ENCODE peak calls at places on chromosome 21, in five cellular contexts. A is Caki2, P is nephron progenitor cell, I is right cardiac atrium, R is neural progenitor cell. T is an unnamed sample.

GRCh38 chr21:42146821-42147220 is 72.1 kb upstream of the ABCG1 start:
- DNase-seq in P (no peak), I (no peak), R (no peak), A (no peak), T (peak; percentile 3)

GRCh38 chr21:28487455-28488070 is 505.1 kb downstream of the LTN1 start:
- DNase-seq in A (no peak), I (no peak), P (no peak), R (no peak), T (no peak)

GRCh38 chr21:37758997-37759396 is 157.3 kb downstream of the KCNJ6 start:
- DNase-seq in P (peak; percentile 63), A (peak; percentile 40), R (peak; percentile 70), I (no peak), T (peak; percentile 27)

GRCh38 chr21:41593784-41594138 is 85.8 kb upstream of the TMPRSS2 start:
- DNase-seq in P (no peak), R (no peak), I (no peak), A (no peak), T (no peak)

GRCh38 chr21:26528882-26529281 is 44.2 kb downstream of the CYYR1 start:
- DNase-seq in A (no peak), I (no peak), R (no peak), P (no peak), T (no peak)

GRCh38 chr21:41210405-41211040 is 42.6 kb downstream of the BACE2 start:
- DNase-seq in A (no peak), R (peak; percentile 18), I (no peak), P (peak; percentile 51), T (no peak)

GRCh38 chr21:45478115-45478801 is 64.0 kb downstream of the SLC19A1 start:
- DNase-seq in P (peak; percentile 77), A (no peak), R (peak; percentile 73), I (peak; percentile 75), T (peak; percentile 84)

GRCh38 chr21:18382141-18382540 is 21.4 kb downstream of the TMPRSS15 start:
- DNase-seq in I (no peak), A (no peak), R (no peak), P (no peak), T (no peak)

GRCh38 chr21:43918385-43918947 is 53.4 kb downstream of the AGPAT3 start:
- DNase-seq in P (no peak), A (no peak), R (no peak), I (no peak), T (no peak)

GRCh38 chr21:34071683-34072082 is 1.7 kb upstream of the MRPS6 start:
- DNase-seq in R (no peak), A (no peak), I (no peak), P (no peak), T (no peak)

GRCh38 chr21:41247561-41247968 is 69.0 kb upstream of the FAM3B start:
- DNase-seq in A (peak; percentile 43), P (no peak), I (peak; percentile 71), R (no peak), T (no peak)

GRCh38 chr21:36127250-36127904 is 7.5 kb upstream of the CBR3 start:
- DNase-seq in P (no peak), A (peak; percentile 38), R (no peak), I (no peak), T (no peak)

GRCh38 chr21:33302055-33302454 is 22.7 kb upstream of the IFNAR1 start:
- DNase-seq in R (no peak), P (no peak), I (no peak), A (no peak), T (no peak)

GRCh38 chr21:45724994-45725843 is 81.7 kb downstream of the PCBP3 start:
- DNase-seq in A (no peak), P (no peak), I (no peak), R (no peak), T (no peak)

GRCh38 chr21:34808569-34809204 is 139.9 kb downstream of the CLIC6 start:
- DNase-seq in A (no peak), P (no peak), R (no peak), I (no peak), T (no peak)

GRCh38 chr21:38211321-38211720 is 45.5 kb upstream of the KCNJ15 start:
- DNase-seq in I (no peak), P (no peak), R (no peak), A (no peak), T (no peak)

GRCh38 chr21:26958792-26959191 is 8.1 kb downstream of the ADAMTS5 start:
- DNase-seq in P (no peak), I (no peak), A (no peak), R (no peak), T (no peak)

GRCh38 chr21:37511848-37512247 is 145.3 kb downstream of the DYRK1A start:
- DNase-seq in R (no peak), A (no peak), P (no peak), I (no peak), T (no peak)

GRCh38 chr21:35475006-35475405 is 425.9 kb upstream of the RUNX1 start:
- DNase-seq in I (no peak), A (no peak), P (no peak), R (no peak), T (peak; percentile 36)

GRCh38 chr21:45972353-45972715 is 9.2 kb upstream of the COL6A1 start:
- DNase-seq in I (peak; percentile 63), P (peak; percentile 37), A (no peak), R (no peak), T (no peak)

GRCh38 chr21:15826147-15826780 is 96.5 kb downstream of the USP25 start:
- DNase-seq in R (peak; percentile 52), A (peak; percentile 38), I (no peak), P (peak; percentile 5), T (peak; percentile 27)